ENCODE peak calls at places on chromosomes 13 and 19, in four cellular contexts. One of them, this sample, is unnamed.

GRCh38 chr13:43878897-43879322 is 630 bp downstream of the CCDC122 start:
- ATAC-seq in Right ventricle myocardium inferior: peak; percentile 80
- ATAC-seq in activated naive CD8-positive, alpha-beta T cell treated with anti-CD3 and anti-CD28 coated beads, Interleukin-2, amount 50 U/mL, for 24 hours: peak; percentile 44
- ATAC-seq in PC-3: peak; percentile 44
- ATAC-seq in this sample: peak; percentile 51

GRCh38 chr13:24223341-24224231 is 63.1 kb downstream of the SPATA13 start:
- ATAC-seq in Right ventricle myocardium inferior: no peak
- ATAC-seq in activated naive CD8-positive, alpha-beta T cell treated with anti-CD3 and anti-CD28 coated beads, Interleukin-2, amount 50 U/mL, for 24 hours: no peak
- ATAC-seq in PC-3: no peak
- ATAC-seq in this sample: peak; percentile 4

GRCh38 chr13:101941095-101941777 is 460.6 kb downstream of the FGF14 start:
- ATAC-seq in Right ventricle myocardium inferior: no peak
- ATAC-seq in activated naive CD8-positive, alpha-beta T cell treated with anti-CD3 and anti-CD28 coated beads, Interleukin-2, amount 50 U/mL, for 24 hours: no peak
- ATAC-seq in PC-3: no peak
- ATAC-seq in this sample: no peak

GRCh38 chr13:30697177-30697953 is 38.0 kb upstream of the ALOX5AP start:
- ATAC-seq in Right ventricle myocardium inferior: peak; percentile 48
- ATAC-seq in activated naive CD8-positive, alpha-beta T cell treated with anti-CD3 and anti-CD28 coated beads, Interleukin-2, amount 50 U/mL, for 24 hours: no peak
- ATAC-seq in PC-3: no peak
- ATAC-seq in this sample: peak; percentile 70

GRCh38 chr13:40613192-40613818 is 53.1 kb downstream of the FOXO1 start:
- ATAC-seq in Right ventricle myocardium inferior: peak; percentile 63
- ATAC-seq in activated naive CD8-positive, alpha-beta T cell treated with anti-CD3 and anti-CD28 coated beads, Interleukin-2, amount 50 U/mL, for 24 hours: peak; percentile 91
- ATAC-seq in PC-3: no peak
- ATAC-seq in this sample: no peak

GRCh38 chr19:5093297-5093858 is 124.5 kb downstream of the KDM4B start:
- ATAC-seq in Right ventricle myocardium inferior: peak; percentile 58
- ATAC-seq in activated naive CD8-positive, alpha-beta T cell treated with anti-CD3 and anti-CD28 coated beads, Interleukin-2, amount 50 U/mL, for 24 hours: no peak
- ATAC-seq in PC-3: no peak
- ATAC-seq in this sample: no peak

GRCh38 chr19:45121827-45122345 is 28.9 kb downstream of the PPP1R37 start:
- ATAC-seq in Right ventricle myocardium inferior: no peak
- ATAC-seq in activated naive CD8-positive, alpha-beta T cell treated with anti-CD3 and anti-CD28 coated beads, Interleukin-2, amount 50 U/mL, for 24 hours: peak; percentile 3
- ATAC-seq in PC-3: no peak
- ATAC-seq in this sample: peak; percentile 17

GRCh38 chr19:38869160-38869835 is 8.8 kb downstream of the RINL start:
- ATAC-seq in Right ventricle myocardium inferior: no peak
- ATAC-seq in activated naive CD8-positive, alpha-beta T cell treated with anti-CD3 and anti-CD28 coated beads, Interleukin-2, amount 50 U/mL, for 24 hours: peak; percentile 17
- ATAC-seq in PC-3: no peak
- ATAC-seq in this sample: peak; percentile 26

GRCh38 chr19:35945121-35945792 is 9.1 kb downstream of the LRFN3 start:
- ATAC-seq in Right ventricle myocardium inferior: no peak
- ATAC-seq in activated naive CD8-positive, alpha-beta T cell treated with anti-CD3 and anti-CD28 coated beads, Interleukin-2, amount 50 U/mL, for 24 hours: no peak
- ATAC-seq in PC-3: no peak
- ATAC-seq in this sample: no peak

GRCh38 chr19:34475026-34475974 is 6.3 kb upstream of the WTIP start:
- ATAC-seq in Right ventricle myocardium inferior: no peak
- ATAC-seq in activated naive CD8-positive, alpha-beta T cell treated with anti-CD3 and anti-CD28 coated beads, Interleukin-2, amount 50 U/mL, for 24 hours: peak; percentile 81
- ATAC-seq in PC-3: peak; percentile 68
- ATAC-seq in this sample: peak; percentile 63

GRCh38 chr13:18943721-18944391 is 237.8 kb downstream of the TUBA3C start:
- ATAC-seq in Right ventricle myocardium inferior: no peak
- ATAC-seq in activated naive CD8-positive, alpha-beta T cell treated with anti-CD3 and anti-CD28 coated beads, Interleukin-2, amount 50 U/mL, for 24 hours: no peak
- ATAC-seq in PC-3: no peak
- ATAC-seq in this sample: no peak

GRCh38 chr13:100532090-100532766 is 56.4 kb downstream of the GGACT start:
- ATAC-seq in Right ventricle myocardium inferior: no peak
- ATAC-seq in activated naive CD8-positive, alpha-beta T cell treated with anti-CD3 and anti-CD28 coated beads, Interleukin-2, amount 50 U/mL, for 24 hours: no peak
- ATAC-seq in PC-3: no peak
- ATAC-seq in this sample: no peak

GRCh38 chr13:38264363-38265134 is 85.1 kb upstream of the UFM1 start:
- ATAC-seq in Right ventricle myocardium inferior: no peak
- ATAC-seq in activated naive CD8-positive, alpha-beta T cell treated with anti-CD3 and anti-CD28 coated beads, Interleukin-2, amount 50 U/mL, for 24 hours: no peak
- ATAC-seq in PC-3: no peak
- ATAC-seq in this sample: no peak

GRCh38 chr13:70347947-70348620 is 239.8 kb upstream of the KLHL1 start:
- ATAC-seq in Right ventricle myocardium inferior: no peak
- ATAC-seq in activated naive CD8-positive, alpha-beta T cell treated with anti-CD3 and anti-CD28 coated beads, Interleukin-2, amount 50 U/mL, for 24 hours: no peak
- ATAC-seq in PC-3: no peak
- ATAC-seq in this sample: no peak

GRCh38 chr13:65133094-65133493 is 2097.0 kb downstream of the PCDH9 start:
- ATAC-seq in Right ventricle myocardium inferior: no peak
- ATAC-seq in activated naive CD8-positive, alpha-beta T cell treated with anti-CD3 and anti-CD28 coated beads, Interleukin-2, amount 50 U/mL, for 24 hours: no peak
- ATAC-seq in PC-3: peak; percentile 49
- ATAC-seq in this sample: no peak

GRCh38 chr13:33651766-33652165 is 166.2 kb upstream of the RFC3 start:
- ATAC-seq in Right ventricle myocardium inferior: no peak
- ATAC-seq in activated naive CD8-positive, alpha-beta T cell treated with anti-CD3 and anti-CD28 coated beads, Interleukin-2, amount 50 U/mL, for 24 hours: no peak
- ATAC-seq in PC-3: no peak
- ATAC-seq in this sample: no peak

GRCh38 chr13:111043575-111043982 is 71.5 kb upstream of the ARHGEF7 start:
- ATAC-seq in Right ventricle myocardium inferior: peak; percentile 73
- ATAC-seq in activated naive CD8-positive, alpha-beta T cell treated with anti-CD3 and anti-CD28 coated beads, Interleukin-2, amount 50 U/mL, for 24 hours: no peak
- ATAC-seq in PC-3: peak; percentile 35
- ATAC-seq in this sample: no peak

GRCh38 chr19:4144666-4145261 is 8.7 kb upstream of the CREB3L3 start:
- ATAC-seq in Right ventricle myocardium inferior: no peak
- ATAC-seq in activated naive CD8-positive, alpha-beta T cell treated with anti-CD3 and anti-CD28 coated beads, Interleukin-2, amount 50 U/mL, for 24 hours: no peak
- ATAC-seq in PC-3: peak; percentile 50
- ATAC-seq in this sample: no peak

GRCh38 chr19:35292986-35293732 is 1.2 kb downstream of the MAG start:
- ATAC-seq in Right ventricle myocardium inferior: no peak
- ATAC-seq in activated naive CD8-positive, alpha-beta T cell treated with anti-CD3 and anti-CD28 coated beads, Interleukin-2, amount 50 U/mL, for 24 hours: no peak
- ATAC-seq in PC-3: no peak
- ATAC-seq in this sample: no peak

GRCh38 chr19:6378498-6378897 is 2.8 kb upstream of the PSPN start:
- ATAC-seq in Right ventricle myocardium inferior: no peak
- ATAC-seq in activated naive CD8-positive, alpha-beta T cell treated with anti-CD3 and anti-CD28 coated beads, Interleukin-2, amount 50 U/mL, for 24 hours: no peak
- ATAC-seq in PC-3: no peak
- ATAC-seq in this sample: no peak

This sample was measured in esophagus mucosa.